ENCODE peak calls at places on chromosomes 4 and X, in ten cellular contexts. One of them, this sample, is unnamed. For H3K4me1 and H3K27me3, the result is how much of the 10 kb centered on the place peaks cover.

GRCh38 chr4:1060646-1061371 is 49.4 kb downstream of the FGFRL1 start:
- DNase-seq in upper lobe of right lung: no peak
- DNase-seq in aorta: no peak
- DNase-seq in lung: no peak
- DNase-seq in cardiac muscle cell: no peak
- DNase-seq in pancreas: peak
- DNase-seq in testis: no peak
- DNase-seq in stomach: no peak
- DNase-seq in heart right ventricle: no peak
- DNase-seq in HCT116: no peak
- DNase-seq in this sample: no peak

GRCh38 chr4:113455081-113455480 is 306.5 kb downstream of the CAMK2D start:
- DNase-seq in upper lobe of right lung: no peak
- DNase-seq in aorta: no peak
- DNase-seq in lung: no peak
- DNase-seq in cardiac muscle cell: no peak
- DNase-seq in pancreas: no peak
- DNase-seq in testis: no peak
- DNase-seq in stomach: no peak
- DNase-seq in heart right ventricle: no peak
- DNase-seq in HCT116: no peak
- DNase-seq in this sample: no peak

GRCh38 chr4:158873795-158874359 is 105.1 kb downstream of the FNIP2 start:
- DNase-seq in upper lobe of right lung: no peak
- DNase-seq in aorta: no peak
- DNase-seq in lung: no peak
- DNase-seq in cardiac muscle cell: no peak
- DNase-seq in pancreas: no peak
- DNase-seq in testis: no peak
- DNase-seq in stomach: no peak
- DNase-seq in heart right ventricle: no peak
- DNase-seq in HCT116: peak
- DNase-seq in this sample: peak

GRCh38 chrX:71579990-71580380 is 1.7 kb downstream of the GCNA start:
- DNase-seq in upper lobe of right lung: no peak
- DNase-seq in aorta: no peak
- DNase-seq in lung: no peak
- DNase-seq in cardiac muscle cell: no peak
- DNase-seq in pancreas: no peak
- DNase-seq in testis: no peak
- DNase-seq in stomach: no peak
- DNase-seq in heart right ventricle: no peak
- DNase-seq in HCT116: no peak
- DNase-seq in this sample: no peak

GRCh38 chr4:74934016-74934821 is 1.3 kb downstream of the PARM1 start:
- DNase-seq in upper lobe of right lung: peak
- DNase-seq in aorta: peak
- DNase-seq in lung: peak
- DNase-seq in cardiac muscle cell: peak
- DNase-seq in pancreas: peak
- DNase-seq in testis: peak
- DNase-seq in stomach: peak
- DNase-seq in heart right ventricle: peak
- DNase-seq in HCT116: no peak
- DNase-seq in this sample: peak

GRCh38 chr4:125979868-125980412 is 665.2 kb downstream of the FAT4 start:
- DNase-seq in upper lobe of right lung: no peak
- DNase-seq in aorta: no peak
- DNase-seq in lung: no peak
- DNase-seq in cardiac muscle cell: no peak
- DNase-seq in pancreas: no peak
- DNase-seq in testis: no peak
- DNase-seq in stomach: no peak
- DNase-seq in heart right ventricle: no peak
- DNase-seq in HCT116: no peak
- DNase-seq in this sample: no peak

GRCh38 chr4:128924951-128925350 is 115.5 kb downstream of the JADE1 start:
- DNase-seq in upper lobe of right lung: no peak
- DNase-seq in aorta: no peak
- DNase-seq in lung: no peak
- DNase-seq in cardiac muscle cell: no peak
- DNase-seq in pancreas: no peak
- DNase-seq in testis: no peak
- DNase-seq in stomach: no peak
- DNase-seq in heart right ventricle: no peak
- DNase-seq in HCT116: no peak
- DNase-seq in this sample: no peak

GRCh38 chrX:56000729-56001128 is 231.4 kb upstream of the KLF8 start:
- DNase-seq in upper lobe of right lung: no peak
- DNase-seq in aorta: no peak
- DNase-seq in lung: no peak
- DNase-seq in cardiac muscle cell: no peak
- DNase-seq in pancreas: no peak
- DNase-seq in testis: no peak
- DNase-seq in stomach: no peak
- DNase-seq in heart right ventricle: no peak
- DNase-seq in HCT116: no peak
- DNase-seq in this sample: no peak

GRCh38 chrX:38961936-38962335 is 160.7 kb downstream of the MID1IP1 start:
- DNase-seq in upper lobe of right lung: no peak
- DNase-seq in aorta: no peak
- DNase-seq in lung: no peak
- DNase-seq in cardiac muscle cell: no peak
- DNase-seq in pancreas: no peak
- DNase-seq in testis: no peak
- DNase-seq in stomach: no peak
- DNase-seq in heart right ventricle: no peak
- DNase-seq in HCT116: no peak
- DNase-seq in this sample: no peak

DNA sequence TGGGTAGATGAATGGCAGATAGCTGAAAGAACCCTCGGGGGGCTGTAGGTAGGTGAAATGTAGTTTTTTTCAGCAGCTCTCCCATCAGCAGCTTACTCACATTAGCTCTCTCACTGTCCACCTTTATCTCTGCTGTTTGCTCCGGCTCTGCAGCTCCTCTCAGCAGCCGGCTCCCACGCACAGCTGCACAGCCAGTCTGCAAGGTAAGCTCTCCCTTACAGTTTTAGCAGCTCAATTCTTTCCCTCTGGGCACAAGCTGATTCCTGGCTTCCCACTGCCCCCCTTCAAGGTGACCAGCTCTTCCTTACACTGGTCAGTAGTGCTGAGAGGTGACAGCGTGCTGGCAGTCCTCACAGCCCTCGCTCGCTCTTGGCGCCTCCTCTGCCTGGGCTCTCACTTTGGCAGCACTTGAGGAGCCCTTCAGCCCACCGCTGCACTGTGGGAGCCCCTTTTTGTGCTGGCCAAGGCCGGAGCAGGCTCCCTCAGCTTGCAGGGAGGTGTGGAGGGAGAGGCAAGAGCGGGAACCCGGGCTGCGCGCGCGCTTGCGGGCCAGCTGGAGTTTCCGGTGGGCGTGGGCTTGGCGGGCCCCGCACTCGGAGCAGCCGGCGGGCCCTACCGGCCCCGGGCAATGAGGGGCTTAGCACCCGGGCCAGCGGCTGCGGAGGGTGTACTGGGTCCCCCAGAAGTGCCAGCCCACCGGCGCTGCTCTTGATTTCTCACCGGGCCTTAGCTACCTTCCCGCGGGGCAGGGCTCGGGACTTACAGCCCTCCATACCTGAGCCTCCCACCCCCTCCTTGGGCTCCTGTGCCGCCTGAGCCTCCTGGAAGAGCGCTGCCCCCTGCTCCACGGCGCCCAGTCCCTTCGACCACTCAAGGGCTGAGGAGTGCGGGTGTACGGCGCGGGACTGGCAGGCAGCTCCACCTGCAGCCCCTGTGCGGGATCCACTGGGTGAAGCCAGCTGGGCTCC is 393.6 kb downstream of the CENPC start:
- DNase-seq in upper lobe of right lung: no peak
- DNase-seq in aorta: peak
- DNase-seq in lung: no peak
- DNase-seq in cardiac muscle cell: peak
- DNase-seq in pancreas: no peak
- DNase-seq in testis: peak
- DNase-seq in stomach: no peak
- DNase-seq in heart right ventricle: no peak
- DNase-seq in HCT116: no peak
- DNase-seq in this sample: no peak
- H3K4me3 ChIP-seq in upper lobe of right lung: no peak
- H3K4me3 ChIP-seq in aorta: no peak
- H3K4me3 ChIP-seq in lung: no peak
- H3K4me3 ChIP-seq in cardiac muscle cell: no peak
- H3K4me3 ChIP-seq in pancreas: no peak
- H3K4me3 ChIP-seq in testis: peak
- H3K4me3 ChIP-seq in stomach: no peak
- H3K4me3 ChIP-seq in heart right ventricle: no peak
- H3K4me3 ChIP-seq in HCT116: no peak
- H3K4me3 ChIP-seq in this sample: no peak

GRCh38 chr4:16505726-16506125 is 279.5 kb upstream of the TAPT1 start:
- DNase-seq in upper lobe of right lung: no peak
- DNase-seq in aorta: no peak
- DNase-seq in lung: no peak
- DNase-seq in cardiac muscle cell: peak
- DNase-seq in pancreas: no peak
- DNase-seq in testis: no peak
- DNase-seq in stomach: no peak
- DNase-seq in heart right ventricle: no peak
- DNase-seq in HCT116: no peak
- DNase-seq in this sample: no peak
- H3K4me1 ChIP-seq in upper lobe of right lung: under half
- H3K4me1 ChIP-seq in aorta: under half
- H3K4me1 ChIP-seq in lung: under half
- H3K4me1 ChIP-seq in cardiac muscle cell: under half
- H3K4me1 ChIP-seq in pancreas: under half
- H3K4me1 ChIP-seq in testis: under half
- H3K4me1 ChIP-seq in stomach: under half
- H3K4me1 ChIP-seq in heart right ventricle: under half
- H3K4me1 ChIP-seq in HCT116: under half
- H3K4me1 ChIP-seq in this sample: under half

GRCh38 chrX:10129229-10129628 is 27.5 kb upstream of the CLCN4 start:
- DNase-seq in upper lobe of right lung: no peak
- DNase-seq in aorta: peak
- DNase-seq in lung: no peak
- DNase-seq in cardiac muscle cell: no peak
- DNase-seq in pancreas: no peak
- DNase-seq in testis: no peak
- DNase-seq in stomach: no peak
- DNase-seq in heart right ventricle: no peak
- DNase-seq in HCT116: no peak
- DNase-seq in this sample: no peak

GRCh38 chrX:10128386-10128785 is 28.4 kb upstream of the CLCN4 start:
- DNase-seq in upper lobe of right lung: no peak
- DNase-seq in aorta: peak
- DNase-seq in lung: no peak
- DNase-seq in cardiac muscle cell: no peak
- DNase-seq in pancreas: no peak
- DNase-seq in testis: no peak
- DNase-seq in stomach: no peak
- DNase-seq in heart right ventricle: no peak
- DNase-seq in HCT116: no peak
- DNase-seq in this sample: no peak

GRCh38 chrX:10126834-10127233 is 29.9 kb upstream of the CLCN4 start:
- DNase-seq in upper lobe of right lung: no peak
- DNase-seq in aorta: peak
- DNase-seq in lung: no peak
- DNase-seq in cardiac muscle cell: no peak
- DNase-seq in pancreas: no peak
- DNase-seq in testis: no peak
- DNase-seq in stomach: no peak
- DNase-seq in heart right ventricle: no peak
- DNase-seq in HCT116: no peak
- DNase-seq in this sample: no peak

GRCh38 chrX:10133980-10134676 is 22.6 kb upstream of the CLCN4 start:
- DNase-seq in upper lobe of right lung: no peak
- DNase-seq in aorta: peak
- DNase-seq in lung: no peak
- DNase-seq in cardiac muscle cell: no peak
- DNase-seq in pancreas: no peak
- DNase-seq in testis: no peak
- DNase-seq in stomach: no peak
- DNase-seq in heart right ventricle: no peak
- DNase-seq in HCT116: no peak
- DNase-seq in this sample: peak

DNA sequence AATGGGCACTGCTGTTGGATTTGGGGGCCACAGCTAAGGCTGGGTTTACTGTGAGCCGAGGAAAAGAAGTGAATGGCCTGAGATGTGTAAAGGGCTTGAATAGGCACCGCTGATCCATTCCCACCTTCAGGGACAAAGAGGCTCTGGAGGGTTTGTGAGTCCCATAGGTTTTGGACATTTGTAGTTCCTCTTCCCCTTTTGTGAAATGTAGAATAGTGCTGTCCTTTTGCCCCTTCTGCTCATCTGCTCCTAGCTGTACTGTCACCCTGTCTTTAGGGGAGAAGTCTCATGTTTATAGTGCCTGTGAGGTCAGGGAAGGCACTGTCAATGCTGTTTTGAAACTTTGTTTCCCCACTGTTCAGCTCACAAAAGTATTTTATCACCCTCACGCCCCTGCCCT is 26.4 kb upstream of the CLCN4 start:
- DNase-seq in upper lobe of right lung: no peak
- DNase-seq in aorta: peak
- DNase-seq in lung: no peak
- DNase-seq in cardiac muscle cell: no peak
- DNase-seq in pancreas: no peak
- DNase-seq in testis: no peak
- DNase-seq in stomach: no peak
- DNase-seq in heart right ventricle: no peak
- DNase-seq in HCT116: no peak
- DNase-seq in this sample: no peak
- H3K27me3 ChIP-seq in upper lobe of right lung: under half
- H3K27me3 ChIP-seq in aorta: under half
- H3K27me3 ChIP-seq in lung: under half
- H3K27me3 ChIP-seq in cardiac muscle cell: under half
- H3K27me3 ChIP-seq in pancreas: under half
- H3K27me3 ChIP-seq in testis: under half
- H3K27me3 ChIP-seq in stomach: under half
- H3K27me3 ChIP-seq in heart right ventricle: under half
- H3K27me3 ChIP-seq in HCT116: under half
- H3K27me3 ChIP-seq in this sample: under half

DNA sequence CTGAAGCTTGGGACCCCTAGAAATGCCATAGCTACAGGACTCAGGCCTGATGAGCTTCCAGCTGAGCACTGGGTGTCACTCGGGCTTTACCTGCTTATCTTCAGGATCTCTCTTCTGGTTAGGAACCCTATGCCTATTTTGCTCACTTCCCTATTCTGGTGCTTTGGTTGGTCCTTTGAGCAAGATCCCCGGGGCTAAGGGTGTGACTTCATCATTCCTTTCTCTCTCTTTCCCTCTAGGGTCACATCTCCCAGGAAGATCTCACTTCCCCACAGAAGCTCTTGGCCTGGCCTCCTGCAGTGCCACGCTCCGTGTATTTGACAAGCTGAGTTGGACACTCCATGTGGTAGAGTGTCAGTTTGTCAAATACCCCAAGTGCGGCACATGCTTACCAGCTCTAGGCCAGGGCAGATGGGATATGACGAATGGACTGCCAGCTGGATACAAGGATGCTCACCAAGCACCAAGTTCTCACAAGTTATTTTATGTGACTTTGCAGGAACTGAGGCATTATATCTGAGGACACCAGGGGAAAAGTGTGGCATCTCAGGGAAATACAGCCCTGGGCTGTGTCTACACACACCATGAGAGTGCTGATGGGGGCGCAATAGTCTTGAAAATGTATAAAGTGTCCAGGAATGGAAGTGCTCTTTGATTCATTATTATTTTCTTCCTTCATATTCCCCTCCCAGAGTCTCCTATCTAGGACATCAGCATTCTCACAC is 21.1 kb downstream of the VSIG4 start:
- DNase-seq in upper lobe of right lung: no peak
- DNase-seq in aorta: no peak
- DNase-seq in lung: no peak
- DNase-seq in cardiac muscle cell: no peak
- DNase-seq in pancreas: no peak
- DNase-seq in testis: no peak
- DNase-seq in stomach: no peak
- DNase-seq in heart right ventricle: no peak
- DNase-seq in HCT116: no peak
- DNase-seq in this sample: no peak
- H3K4me3 ChIP-seq in upper lobe of right lung: no peak
- H3K4me3 ChIP-seq in aorta: no peak
- H3K4me3 ChIP-seq in lung: no peak
- H3K4me3 ChIP-seq in cardiac muscle cell: no peak
- H3K4me3 ChIP-seq in pancreas: no peak
- H3K4me3 ChIP-seq in testis: no peak
- H3K4me3 ChIP-seq in stomach: peak
- H3K4me3 ChIP-seq in heart right ventricle: peak
- H3K4me3 ChIP-seq in HCT116: no peak
- H3K4me3 ChIP-seq in this sample: no peak

This sample was measured in PC-9.